ENCODE peak calls at places on chromosomes 3 and 15, in nine cellular contexts. One of them, this sample, is unnamed.
A peak's percentile ranks its signal among the peaks of the same experiment; 100 is the strongest.

GRCh38 chr3:150936693-150937092 is 31.5 kb upstream of the MINDY4B start:
- DNase-seq in HFFc6: no peak
- DNase-seq in DMS79: no peak
- DNase-seq in activated gamma-delta T cell treated with anti-CD3 and anti-CD28 coated beads, Interleukin-2, amount 50 U/mL, for 16 hours: no peak
- DNase-seq in dorsolateral prefrontal cortex: no peak
- DNase-seq in NCI-H1092 treated with DMSO at 0.1 percent for 48 hours: no peak
- DNase-seq in iPS DF 19.7: no peak
- DNase-seq in ACHN: no peak
- DNase-seq in GM04504: no peak
- DNase-seq in this sample: no peak

GRCh38 chr3:127002195-127003174 is 19.6 kb downstream of the PLXNA1 start:
- DNase-seq in HFFc6: peak; percentile 87
- DNase-seq in DMS79: no peak
- DNase-seq in activated gamma-delta T cell treated with anti-CD3 and anti-CD28 coated beads, Interleukin-2, amount 50 U/mL, for 16 hours: no peak
- DNase-seq in dorsolateral prefrontal cortex: peak; percentile 16
- DNase-seq in NCI-H1092 treated with DMSO at 0.1 percent for 48 hours: no peak
- DNase-seq in iPS DF 19.7: peak; percentile 69
- DNase-seq in ACHN: no peak
- DNase-seq in GM04504: peak; percentile 88
- DNase-seq in this sample: peak; percentile 93

GRCh38 chr3:128068156-128068620 is 16.0 kb downstream of the SEC61A1 start:
- DNase-seq in HFFc6: peak; percentile 41
- DNase-seq in DMS79: no peak
- DNase-seq in activated gamma-delta T cell treated with anti-CD3 and anti-CD28 coated beads, Interleukin-2, amount 50 U/mL, for 16 hours: no peak
- DNase-seq in dorsolateral prefrontal cortex: no peak
- DNase-seq in NCI-H1092 treated with DMSO at 0.1 percent for 48 hours: peak; percentile 24
- DNase-seq in iPS DF 19.7: no peak
- DNase-seq in ACHN: peak; percentile 59
- DNase-seq in GM04504: no peak
- DNase-seq in this sample: peak; percentile 52

GRCh38 chr3:90010341-90010740 is 902.9 kb downstream of the EPHA3 start:
- DNase-seq in HFFc6: no peak
- DNase-seq in DMS79: no peak
- DNase-seq in activated gamma-delta T cell treated with anti-CD3 and anti-CD28 coated beads, Interleukin-2, amount 50 U/mL, for 16 hours: no peak
- DNase-seq in dorsolateral prefrontal cortex: no peak
- DNase-seq in NCI-H1092 treated with DMSO at 0.1 percent for 48 hours: no peak
- DNase-seq in iPS DF 19.7: peak; percentile 15
- DNase-seq in ACHN: no peak
- DNase-seq in GM04504: no peak
- DNase-seq in this sample: peak; percentile 13

GRCh38 chr3:160697628-160698382 is 20.8 kb downstream of the ARL14 start:
- DNase-seq in HFFc6: peak; percentile 85
- DNase-seq in DMS79: no peak
- DNase-seq in activated gamma-delta T cell treated with anti-CD3 and anti-CD28 coated beads, Interleukin-2, amount 50 U/mL, for 16 hours: no peak
- DNase-seq in dorsolateral prefrontal cortex: no peak
- DNase-seq in NCI-H1092 treated with DMSO at 0.1 percent for 48 hours: no peak
- DNase-seq in iPS DF 19.7: no peak
- DNase-seq in ACHN: no peak
- DNase-seq in GM04504: peak; percentile 56
- DNase-seq in this sample: no peak

GRCh38 chr15:50864876-50865275 is 43.6 kb upstream of the AP4E1 start:
- DNase-seq in HFFc6: no peak
- DNase-seq in DMS79: no peak
- DNase-seq in activated gamma-delta T cell treated with anti-CD3 and anti-CD28 coated beads, Interleukin-2, amount 50 U/mL, for 16 hours: no peak
- DNase-seq in dorsolateral prefrontal cortex: no peak
- DNase-seq in NCI-H1092 treated with DMSO at 0.1 percent for 48 hours: no peak
- DNase-seq in iPS DF 19.7: no peak
- DNase-seq in ACHN: no peak
- DNase-seq in GM04504: no peak
- DNase-seq in this sample: no peak

GRCh38 chr3:125202197-125202596 is 10.4 kb downstream of the SLC12A8 start:
- DNase-seq in HFFc6: no peak
- DNase-seq in DMS79: no peak
- DNase-seq in activated gamma-delta T cell treated with anti-CD3 and anti-CD28 coated beads, Interleukin-2, amount 50 U/mL, for 16 hours: no peak
- DNase-seq in dorsolateral prefrontal cortex: no peak
- DNase-seq in NCI-H1092 treated with DMSO at 0.1 percent for 48 hours: no peak
- DNase-seq in iPS DF 19.7: no peak
- DNase-seq in ACHN: peak; percentile 19
- DNase-seq in GM04504: no peak
- DNase-seq in this sample: no peak

GRCh38 chr15:95594496-95594895 is 736.0 kb upstream of the NR2F2 start:
- DNase-seq in HFFc6: no peak
- DNase-seq in DMS79: no peak
- DNase-seq in activated gamma-delta T cell treated with anti-CD3 and anti-CD28 coated beads, Interleukin-2, amount 50 U/mL, for 16 hours: no peak
- DNase-seq in dorsolateral prefrontal cortex: no peak
- DNase-seq in NCI-H1092 treated with DMSO at 0.1 percent for 48 hours: no peak
- DNase-seq in iPS DF 19.7: no peak
- DNase-seq in ACHN: no peak
- DNase-seq in GM04504: no peak
- DNase-seq in this sample: no peak

GRCh38 chr15:25053000-25053815 is 98.4 kb downstream of the SNRPN start:
- DNase-seq in HFFc6: no peak
- DNase-seq in DMS79: no peak
- DNase-seq in activated gamma-delta T cell treated with anti-CD3 and anti-CD28 coated beads, Interleukin-2, amount 50 U/mL, for 16 hours: no peak
- DNase-seq in dorsolateral prefrontal cortex: no peak
- DNase-seq in NCI-H1092 treated with DMSO at 0.1 percent for 48 hours: no peak
- DNase-seq in iPS DF 19.7: no peak
- DNase-seq in ACHN: no peak
- DNase-seq in GM04504: no peak
- DNase-seq in this sample: no peak

GRCh38 chr3:5078151-5078550 is 43.9 kb upstream of the ARL8B start:
- DNase-seq in HFFc6: peak; percentile 17
- DNase-seq in DMS79: no peak
- DNase-seq in activated gamma-delta T cell treated with anti-CD3 and anti-CD28 coated beads, Interleukin-2, amount 50 U/mL, for 16 hours: no peak
- DNase-seq in dorsolateral prefrontal cortex: no peak
- DNase-seq in NCI-H1092 treated with DMSO at 0.1 percent for 48 hours: no peak
- DNase-seq in iPS DF 19.7: no peak
- DNase-seq in ACHN: no peak
- DNase-seq in GM04504: no peak
- DNase-seq in this sample: no peak

GRCh38 chr15:78050851-78051250 is 26.7 kb downstream of the TBC1D2B start:
- DNase-seq in HFFc6: peak; percentile 32
- DNase-seq in DMS79: no peak
- DNase-seq in activated gamma-delta T cell treated with anti-CD3 and anti-CD28 coated beads, Interleukin-2, amount 50 U/mL, for 16 hours: no peak
- DNase-seq in dorsolateral prefrontal cortex: no peak
- DNase-seq in NCI-H1092 treated with DMSO at 0.1 percent for 48 hours: no peak
- DNase-seq in iPS DF 19.7: no peak
- DNase-seq in ACHN: no peak
- DNase-seq in GM04504: no peak
- DNase-seq in this sample: no peak

GRCh38 chr3:129022114-129022994 is 21.2 kb downstream of the EFCC1 start:
- DNase-seq in HFFc6: no peak
- DNase-seq in DMS79: no peak
- DNase-seq in activated gamma-delta T cell treated with anti-CD3 and anti-CD28 coated beads, Interleukin-2, amount 50 U/mL, for 16 hours: no peak
- DNase-seq in dorsolateral prefrontal cortex: no peak
- DNase-seq in NCI-H1092 treated with DMSO at 0.1 percent for 48 hours: no peak
- DNase-seq in iPS DF 19.7: no peak
- DNase-seq in ACHN: no peak
- DNase-seq in GM04504: no peak
- DNase-seq in this sample: no peak

GRCh38 chr3:193388371-193388770 is 9.8 kb upstream of the ATP13A5 start:
- DNase-seq in HFFc6: no peak
- DNase-seq in DMS79: no peak
- DNase-seq in activated gamma-delta T cell treated with anti-CD3 and anti-CD28 coated beads, Interleukin-2, amount 50 U/mL, for 16 hours: no peak
- DNase-seq in dorsolateral prefrontal cortex: no peak
- DNase-seq in NCI-H1092 treated with DMSO at 0.1 percent for 48 hours: no peak
- DNase-seq in iPS DF 19.7: no peak
- DNase-seq in ACHN: no peak
- DNase-seq in GM04504: no peak
- DNase-seq in this sample: no peak

GRCh38 chr3:15303728-15304127 is 28.7 kb downstream of the SH3BP5 start:
- DNase-seq in HFFc6: no peak
- DNase-seq in DMS79: no peak
- DNase-seq in activated gamma-delta T cell treated with anti-CD3 and anti-CD28 coated beads, Interleukin-2, amount 50 U/mL, for 16 hours: no peak
- DNase-seq in dorsolateral prefrontal cortex: no peak
- DNase-seq in NCI-H1092 treated with DMSO at 0.1 percent for 48 hours: no peak
- DNase-seq in iPS DF 19.7: no peak
- DNase-seq in ACHN: no peak
- DNase-seq in GM04504: no peak
- DNase-seq in this sample: no peak

GRCh38 chr3:22045882-22046281 is 294.9 kb upstream of the ZNF385D start:
- DNase-seq in HFFc6: no peak
- DNase-seq in DMS79: no peak
- DNase-seq in activated gamma-delta T cell treated with anti-CD3 and anti-CD28 coated beads, Interleukin-2, amount 50 U/mL, for 16 hours: no peak
- DNase-seq in dorsolateral prefrontal cortex: no peak
- DNase-seq in NCI-H1092 treated with DMSO at 0.1 percent for 48 hours: no peak
- DNase-seq in iPS DF 19.7: no peak
- DNase-seq in ACHN: no peak
- DNase-seq in GM04504: no peak
- DNase-seq in this sample: no peak

GRCh38 chr3:177610677-177611654 is 413.7 kb upstream of the TBL1XR1 start:
- DNase-seq in HFFc6: no peak
- DNase-seq in DMS79: peak; percentile 51
- DNase-seq in activated gamma-delta T cell treated with anti-CD3 and anti-CD28 coated beads, Interleukin-2, amount 50 U/mL, for 16 hours: no peak
- DNase-seq in dorsolateral prefrontal cortex: no peak
- DNase-seq in NCI-H1092 treated with DMSO at 0.1 percent for 48 hours: peak; percentile 91
- DNase-seq in iPS DF 19.7: no peak
- DNase-seq in ACHN: no peak
- DNase-seq in GM04504: no peak
- DNase-seq in this sample: no peak

GRCh38 chr15:68888419-68888818 is 41.9 kb upstream of the SPESP1 start:
- DNase-seq in HFFc6: no peak
- DNase-seq in DMS79: no peak
- DNase-seq in activated gamma-delta T cell treated with anti-CD3 and anti-CD28 coated beads, Interleukin-2, amount 50 U/mL, for 16 hours: no peak
- DNase-seq in dorsolateral prefrontal cortex: no peak
- DNase-seq in NCI-H1092 treated with DMSO at 0.1 percent for 48 hours: no peak
- DNase-seq in iPS DF 19.7: no peak
- DNase-seq in ACHN: no peak
- DNase-seq in GM04504: no peak
- DNase-seq in this sample: no peak

GRCh38 chr3:158652463-158652862 is 8.1 kb downstream of the GFM1 start:
- DNase-seq in HFFc6: no peak
- DNase-seq in DMS79: no peak
- DNase-seq in activated gamma-delta T cell treated with anti-CD3 and anti-CD28 coated beads, Interleukin-2, amount 50 U/mL, for 16 hours: no peak
- DNase-seq in dorsolateral prefrontal cortex: no peak
- DNase-seq in NCI-H1092 treated with DMSO at 0.1 percent for 48 hours: no peak
- DNase-seq in iPS DF 19.7: no peak
- DNase-seq in ACHN: no peak
- DNase-seq in GM04504: no peak
- DNase-seq in this sample: no peak

GRCh38 chr3:128283429-128283828 is 130.1 kb downstream of the EEFSEC start:
- DNase-seq in HFFc6: no peak
- DNase-seq in DMS79: no peak
- DNase-seq in activated gamma-delta T cell treated with anti-CD3 and anti-CD28 coated beads, Interleukin-2, amount 50 U/mL, for 16 hours: no peak
- DNase-seq in dorsolateral prefrontal cortex: no peak
- DNase-seq in NCI-H1092 treated with DMSO at 0.1 percent for 48 hours: no peak
- DNase-seq in iPS DF 19.7: no peak
- DNase-seq in ACHN: no peak
- DNase-seq in GM04504: no peak
- DNase-seq in this sample: no peak

GRCh38 chr3:65181397-65181871 is 493.6 kb upstream of the ADAMTS9 start:
- DNase-seq in HFFc6: no peak
- DNase-seq in DMS79: no peak
- DNase-seq in activated gamma-delta T cell treated with anti-CD3 and anti-CD28 coated beads, Interleukin-2, amount 50 U/mL, for 16 hours: no peak
- DNase-seq in dorsolateral prefrontal cortex: no peak
- DNase-seq in NCI-H1092 treated with DMSO at 0.1 percent for 48 hours: no peak
- DNase-seq in iPS DF 19.7: no peak
- DNase-seq in ACHN: no peak
- DNase-seq in GM04504: no peak
- DNase-seq in this sample: no peak

GRCh38 chr15:67501177-67501835 is 19.6 kb upstream of the C15orf61 start:
- DNase-seq in HFFc6: peak; percentile 48
- DNase-seq in DMS79: no peak
- DNase-seq in activated gamma-delta T cell treated with anti-CD3 and anti-CD28 coated beads, Interleukin-2, amount 50 U/mL, for 16 hours: no peak
- DNase-seq in dorsolateral prefrontal cortex: no peak
- DNase-seq in NCI-H1092 treated with DMSO at 0.1 percent for 48 hours: peak; percentile 42
- DNase-seq in iPS DF 19.7: no peak
- DNase-seq in ACHN: peak; percentile 46
- DNase-seq in GM04504: no peak
- DNase-seq in this sample: peak; percentile 6

GRCh38 chr15:89852342-89853005 is 37.8 kb upstream of the ANPEP start:
- DNase-seq in HFFc6: no peak
- DNase-seq in DMS79: no peak
- DNase-seq in activated gamma-delta T cell treated with anti-CD3 and anti-CD28 coated beads, Interleukin-2, amount 50 U/mL, for 16 hours: no peak
- DNase-seq in dorsolateral prefrontal cortex: no peak
- DNase-seq in NCI-H1092 treated with DMSO at 0.1 percent for 48 hours: no peak
- DNase-seq in iPS DF 19.7: no peak
- DNase-seq in ACHN: no peak
- DNase-seq in GM04504: no peak
- DNase-seq in this sample: no peak

GRCh38 chr3:51371943-51372557 is 13.0 kb upstream of the MANF start:
- DNase-seq in HFFc6: peak; percentile 69
- DNase-seq in DMS79: no peak
- DNase-seq in activated gamma-delta T cell treated with anti-CD3 and anti-CD28 coated beads, Interleukin-2, amount 50 U/mL, for 16 hours: peak; percentile 23
- DNase-seq in dorsolateral prefrontal cortex: peak; percentile 60
- DNase-seq in NCI-H1092 treated with DMSO at 0.1 percent for 48 hours: peak; percentile 16
- DNase-seq in iPS DF 19.7: no peak
- DNase-seq in ACHN: peak; percentile 67
- DNase-seq in GM04504: peak; percentile 48
- DNase-seq in this sample: peak; percentile 77

GRCh38 chr3:152650177-152650576 is 184.8 kb upstream of the P2RY1 start:
- DNase-seq in HFFc6: no peak
- DNase-seq in DMS79: no peak
- DNase-seq in activated gamma-delta T cell treated with anti-CD3 and anti-CD28 coated beads, Interleukin-2, amount 50 U/mL, for 16 hours: no peak
- DNase-seq in dorsolateral prefrontal cortex: peak; percentile 9
- DNase-seq in NCI-H1092 treated with DMSO at 0.1 percent for 48 hours: no peak
- DNase-seq in iPS DF 19.7: no peak
- DNase-seq in ACHN: no peak
- DNase-seq in GM04504: no peak
- DNase-seq in this sample: no peak

GRCh38 chr3:184085389-184085852 is 11.4 kb upstream of the HTR3E start:
- DNase-seq in HFFc6: peak; percentile 10
- DNase-seq in DMS79: no peak
- DNase-seq in activated gamma-delta T cell treated with anti-CD3 and anti-CD28 coated beads, Interleukin-2, amount 50 U/mL, for 16 hours: no peak
- DNase-seq in dorsolateral prefrontal cortex: no peak
- DNase-seq in NCI-H1092 treated with DMSO at 0.1 percent for 48 hours: no peak
- DNase-seq in iPS DF 19.7: no peak
- DNase-seq in ACHN: peak; percentile 3
- DNase-seq in GM04504: no peak
- DNase-seq in this sample: no peak

GRCh38 chr3:50117120-50117519 is 28.4 kb downstream of the RBM5 start:
- DNase-seq in HFFc6: no peak
- DNase-seq in DMS79: no peak
- DNase-seq in activated gamma-delta T cell treated with anti-CD3 and anti-CD28 coated beads, Interleukin-2, amount 50 U/mL, for 16 hours: no peak
- DNase-seq in dorsolateral prefrontal cortex: no peak
- DNase-seq in NCI-H1092 treated with DMSO at 0.1 percent for 48 hours: no peak
- DNase-seq in iPS DF 19.7: no peak
- DNase-seq in ACHN: no peak
- DNase-seq in GM04504: no peak
- DNase-seq in this sample: no peak

GRCh38 chr15:25176616-25176923 is 221.8 kb downstream of the SNRPN start:
- DNase-seq in HFFc6: no peak
- DNase-seq in DMS79: no peak
- DNase-seq in activated gamma-delta T cell treated with anti-CD3 and anti-CD28 coated beads, Interleukin-2, amount 50 U/mL, for 16 hours: no peak
- DNase-seq in dorsolateral prefrontal cortex: peak; percentile 1
- DNase-seq in NCI-H1092 treated with DMSO at 0.1 percent for 48 hours: no peak
- DNase-seq in iPS DF 19.7: no peak
- DNase-seq in ACHN: no peak
- DNase-seq in GM04504: no peak
- DNase-seq in this sample: no peak

GRCh38 chr3:169266351-169266750 is 397.2 kb downstream of the MECOM start:
- DNase-seq in HFFc6: no peak
- DNase-seq in DMS79: no peak
- DNase-seq in activated gamma-delta T cell treated with anti-CD3 and anti-CD28 coated beads, Interleukin-2, amount 50 U/mL, for 16 hours: no peak
- DNase-seq in dorsolateral prefrontal cortex: no peak
- DNase-seq in NCI-H1092 treated with DMSO at 0.1 percent for 48 hours: no peak
- DNase-seq in iPS DF 19.7: no peak
- DNase-seq in ACHN: no peak
- DNase-seq in GM04504: no peak
- DNase-seq in this sample: no peak

This sample was measured in NT2/D1.